ENCODE peak calls at places on chromosomes 2 and 18, in ten cellular contexts. D, Q, P, B, O, K, S, F, U and L are unnamed samples. For H3K4me1, the result is how much of the 10 kb centered on the place peaks cover.

GRCh38 chr2:206361407-206362045 is 81.8 kb upstream of the ADAM23 start:
- DNase-seq in D (no peak), Q (no peak), P (no peak), B (no peak), O (no peak), K (no peak), S (no peak), F (no peak), U (no peak), L (no peak)

GRCh38 chr18:26840965-26841364 is 24.5 kb downstream of the AQP4 start:
- DNase-seq in D (no peak), Q (peak), P (no peak), B (no peak), O (no peak), K (no peak), S (no peak), F (no peak), U (no peak), L (no peak)

GRCh38 chr18:70295633-70296188 is 6.9 kb downstream of the SOCS6 start:
- DNase-seq in D (no peak), Q (no peak), P (no peak), B (no peak), O (no peak), K (no peak), S (no peak), F (no peak), U (no peak), L (no peak)

GRCh38 chr2:218079943-218080913 is 11.2 kb downstream of the RUFY4 start:
- DNase-seq in D (no peak), Q (peak), P (no peak), B (no peak), O (no peak), K (peak), S (no peak), F (no peak), U (no peak), L (no peak)

GRCh38 chr18:78145096-78145495 is 834.5 kb upstream of the SALL3 start:
- DNase-seq in D (no peak), Q (no peak), P (no peak), B (no peak), O (no peak), K (no peak), S (no peak), F (no peak), U (no peak), L (no peak)

GRCh38 chr2:151239624-151240023 is 22.0 kb downstream of the RBM43 start:
- DNase-seq in D (no peak), Q (no peak), P (no peak), B (no peak), O (no peak), K (no peak), S (no peak), F (no peak), U (no peak), L (no peak)

GRCh38 chr2:98191880-98192279 is 104.9 kb downstream of the VWA3B start:
- DNase-seq in D (no peak), Q (no peak), P (no peak), B (no peak), O (no peak), K (no peak), S (peak), F (no peak), U (no peak), L (no peak)

GRCh38 chr2:188884051-188884450 is 90.1 kb upstream of the COL3A1 start:
- DNase-seq in D (no peak), Q (no peak), P (no peak), B (no peak), O (no peak), K (no peak), S (no peak), F (no peak), U (peak), L (no peak)

GRCh38 chr2:218745559-218746469 is 35.2 kb downstream of the TTLL4 start:
- DNase-seq in D (no peak), Q (peak), P (peak), B (no peak), O (peak), K (no peak), S (peak), F (peak), U (peak), L (peak)

GRCh38 chr2:182949572-182950189 is 83.2 kb upstream of the FRZB start:
- DNase-seq in D (no peak), Q (no peak), P (no peak), B (no peak), O (no peak), K (no peak), S (peak), F (no peak), U (peak), L (peak)

GRCh38 chr2:46365913-46366674 is 68.9 kb downstream of the EPAS1 start:
- DNase-seq in D (no peak), Q (no peak), P (no peak), B (no peak), O (no peak), K (no peak), S (no peak), F (no peak), U (peak), L (no peak)
- TF ChIP-seq CTCF in D (no peak), Q (peak), P (no peak), B (peak), O (no peak), K (peak), S (peak), F (no peak), U (peak), L (peak)

DNA sequence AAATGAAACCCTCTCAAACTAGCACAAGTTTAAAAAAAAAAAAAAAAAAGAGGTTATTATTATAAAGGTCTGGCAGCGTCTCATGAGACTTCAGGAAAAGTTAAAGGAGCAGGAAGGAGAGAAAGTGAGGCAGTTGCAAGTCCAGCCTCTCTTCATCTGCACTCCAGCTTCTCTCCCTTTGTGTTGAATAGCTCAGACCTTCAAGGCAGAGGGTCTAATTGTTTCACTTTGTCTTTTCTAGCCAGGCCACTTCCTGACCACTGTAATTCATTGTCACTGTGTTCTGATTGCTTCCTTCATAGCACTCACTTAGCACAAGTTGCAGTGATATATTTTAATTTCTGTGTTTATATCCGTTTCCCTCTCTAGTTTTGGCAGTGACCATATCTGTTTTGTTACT is 99.9 kb downstream of the SPATS2L start:
- DNase-seq in D (no peak), Q (peak), P (no peak), B (no peak), O (no peak), K (no peak), S (no peak), F (no peak), U (peak), L (no peak)
- H3K27ac ChIP-seq in D (peak), Q (peak), P (peak), B (no peak), O (peak), K (no peak), S (no peak), F (peak), U (peak), L (peak)

GRCh38 chr2:1052671-1053270 is 102.1 kb downstream of the SNTG2 start:
- DNase-seq in D (no peak), Q (no peak), P (no peak), B (no peak), O (no peak), K (no peak), S (no peak), F (no peak), U (peak), L (no peak)
- H3K4me1 ChIP-seq in D (under half), Q (under half), P (under half), B (under half), O (under half), K (under half), S (under half), F (under half), U (under half), L (under half)

GRCh38 chr2:134365356-134365755 is 111.5 kb downstream of the MGAT5 start:
- DNase-seq in D (no peak), Q (no peak), P (no peak), B (no peak), O (no peak), K (peak), S (no peak), F (no peak), U (no peak), L (no peak)
- TF ChIP-seq CTCF in D (no peak), Q (peak), P (no peak), B (peak), O (no peak), K (peak), S (no peak), F (no peak), U (no peak), L (peak)

GRCh38 chr18:30988440-30988839 is 54.1 kb downstream of the DSC3 start:
- DNase-seq in D (no peak), Q (no peak), P (no peak), B (no peak), O (no peak), K (no peak), S (no peak), F (no peak), U (no peak), L (no peak)

GRCh38 chr18:30992231-30992630 is 50.3 kb downstream of the DSC3 start:
- DNase-seq in D (no peak), Q (no peak), P (no peak), B (no peak), O (no peak), K (no peak), S (no peak), F (no peak), U (no peak), L (no peak)

GRCh38 chr18:30991397-30991796 is 51.1 kb downstream of the DSC3 start:
- DNase-seq in D (no peak), Q (no peak), P (no peak), B (no peak), O (no peak), K (no peak), S (no peak), F (no peak), U (no peak), L (no peak)

GRCh38 chr18:30985753-30986152 is 56.8 kb downstream of the DSC3 start:
- DNase-seq in D (no peak), Q (no peak), P (no peak), B (no peak), O (no peak), K (no peak), S (no peak), F (no peak), U (no peak), L (no peak)

DNA sequence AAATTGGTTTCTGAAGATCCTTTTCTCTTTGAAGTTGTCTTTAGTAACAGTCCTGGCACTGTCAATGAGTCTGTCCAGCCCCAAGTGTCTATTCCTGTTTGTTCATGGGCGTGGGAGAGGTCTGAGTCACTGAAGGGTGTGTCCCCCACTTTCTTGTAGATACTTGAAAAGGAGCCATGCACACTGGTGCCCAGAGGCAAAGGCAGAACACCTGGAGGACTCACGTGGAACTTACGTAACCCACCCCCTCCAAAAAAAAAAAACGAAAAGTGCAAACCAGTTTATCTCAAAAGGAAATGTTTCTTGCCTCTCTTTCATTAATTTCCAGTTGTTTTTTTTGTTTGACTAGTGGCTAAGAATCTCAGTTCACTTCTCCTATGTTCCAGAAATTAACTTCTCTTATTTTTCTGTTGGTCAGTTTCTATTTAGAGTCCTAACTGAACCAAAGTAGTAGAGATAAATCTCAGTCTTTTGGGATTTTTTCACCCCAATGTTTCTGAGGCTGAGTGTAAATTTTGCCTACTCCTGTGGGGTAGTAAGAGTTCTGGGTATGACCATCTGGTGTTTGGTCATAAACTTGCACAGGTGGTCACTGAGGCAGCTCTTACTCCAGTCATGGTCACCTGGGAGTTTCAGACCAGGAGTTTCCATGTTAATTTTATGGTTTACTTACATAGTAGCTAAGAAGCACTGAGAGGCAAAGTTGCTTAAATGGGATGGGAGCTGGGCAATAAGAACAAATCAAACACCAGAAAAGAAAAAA is 54.9 kb downstream of the DSC3 start:
- DNase-seq in D (no peak), Q (no peak), P (no peak), B (no peak), O (no peak), K (no peak), S (no peak), F (peak), U (peak), L (no peak)
- H3K27ac ChIP-seq in D (peak), Q (no peak), P (no peak), B (peak), O (no peak), K (no peak), S (no peak), F (no peak), U (no peak), L (no peak)

GRCh38 chr2:239259173-239259572 is 141.6 kb downstream of the HDAC4 start:
- DNase-seq in D (no peak), Q (no peak), P (no peak), B (no peak), O (no peak), K (no peak), S (no peak), F (no peak), U (no peak), L (no peak)
- H3K4me1 ChIP-seq in D (under half), Q (under half), P (under half), B (under half), O (under half), K (under half), S (under half), F (half or more), U (under half), L (half or more)